ENCODE peak calls at places on chromosomes 6 and 20, in six cellular contexts. U is MM.1S, P is body of pancreas, F is aorta, Y is heart left ventricle, Z is cardiac muscle cell. J is an unnamed sample.

GRCh38 chr6:35804996-35805736 is at the start of gene LHFPL5:
- DNase-seq in P (peak; percentile 72), F (peak; percentile 80), Z (peak; percentile 87), Y (peak; percentile 72), U (peak; percentile 41), J (no peak)

GRCh38 chr6:161393839-161394364 is 120.0 kb upstream of the AGPAT4 start:
- DNase-seq in Z (peak; percentile 73), U (peak; percentile 68), P (peak; percentile 50), Y (no peak), F (no peak), J (peak; percentile 35)

GRCh38 chr6:136525586-136526195 is 24.5 kb downstream of the MAP7 start:
- DNase-seq in P (no peak), Y (no peak), Z (no peak), U (no peak), F (no peak), J (no peak)

GRCh38 chr6:32983493-32983848 is 15.1 kb downstream of the BRD2 start:
- DNase-seq in Z (no peak), Y (no peak), U (no peak), P (no peak), F (no peak), J (no peak)

GRCh38 chr20:64077094-64077493 is 2.2 kb downstream of the RGS19 start:
- DNase-seq in U (no peak), Z (no peak), Y (no peak), F (no peak), P (no peak), J (no peak)

GRCh38 chr6:124772733-124773319 is 189.4 kb upstream of the RNF217 start:
- DNase-seq in Z (peak; percentile 15), U (no peak), Y (no peak), F (no peak), P (no peak), J (no peak)

GRCh38 chr6:149046822-149047246 is 270.7 kb upstream of the TAB2 start:
- DNase-seq in U (no peak), F (no peak), Z (no peak), Y (no peak), P (no peak), J (no peak)

GRCh38 chr6:4662886-4663285 is 113.3 kb upstream of the CDYL start:
- DNase-seq in P (no peak), Y (no peak), U (no peak), F (no peak), Z (no peak), J (no peak)

GRCh38 chr20:19786311-19786710 is 28.3 kb downstream of the RIN2 start:
- DNase-seq in P (peak; percentile 33), Y (no peak), F (no peak), U (no peak), Z (no peak), J (peak; percentile 57)

GRCh38 chr6:83221886-83222479 is 28.8 kb downstream of the RWDD2A start:
- DNase-seq in Y (no peak), F (no peak), Z (peak; percentile 62), P (no peak), U (peak; percentile 42), J (no peak)

GRCh38 chr6:21244897-21245470 is 348.6 kb upstream of the SOX4 start:
- DNase-seq in P (no peak), U (no peak), Y (no peak), Z (no peak), F (no peak), J (no peak)

GRCh38 chr20:2759143-2759542 is 41.3 kb downstream of the CPXM1 start:
- DNase-seq in Z (no peak), U (no peak), P (no peak), Y (no peak), F (no peak), J (no peak)

GRCh38 chr20:58649288-58650180 is 1.5 kb upstream of the STX16 start:
- DNase-seq in P (peak; percentile 31), Y (peak; percentile 74), Z (peak; percentile 42), U (no peak), F (no peak), J (peak; percentile 23)

GRCh38 chr20:23331951-23332350 is 18.6 kb upstream of the NXT1 start:
- DNase-seq in Y (no peak), Z (no peak), U (no peak), F (no peak), P (no peak), J (no peak)

GRCh38 chr6:32790306-32790705 is 26.5 kb downstream of the HLA-DOB start:
- DNase-seq in Z (no peak), F (no peak), U (no peak), P (no peak), Y (no peak), J (no peak)

GRCh38 chr6:101114703-101115102 is 233.6 kb upstream of the ASCC3 start:
- DNase-seq in Z (peak; percentile 53), F (no peak), P (peak; percentile 7), Y (no peak), U (peak; percentile 45), J (no peak)

GRCh38 chr6:161373905-161374451 is 100.1 kb upstream of the AGPAT4 start:
- DNase-seq in P (peak; percentile 84), Y (peak; percentile 77), Z (peak; percentile 76), U (peak; percentile 33), F (peak; percentile 90), J (peak; percentile 78)

GRCh38 chr6:30915591-30915946 is 1.5 kb downstream of the VARS2 start:
- DNase-seq in U (peak; percentile 51), Y (no peak), Z (peak; percentile 75), F (no peak), P (peak; percentile 20), J (no peak)

GRCh38 chr6:74519172-74519571 is 686.7 kb downstream of the COL12A1 start:
- DNase-seq in F (no peak), Y (no peak), U (no peak), Z (no peak), P (no peak), J (no peak)

GRCh38 chr6:28810655-28811053 is 113.1 kb downstream of the TRIM27 start:
- DNase-seq in Z (no peak), P (no peak), Y (no peak), F (no peak), U (no peak), J (no peak)

GRCh38 chr6:4486543-4487319 is 289.5 kb upstream of the CDYL start:
- DNase-seq in P (no peak), Z (peak; percentile 28), F (no peak), Y (no peak), U (no peak), J (no peak)

GRCh38 chr6:1893470-1894130 is 283.9 kb downstream of the FOXC1 start:
- DNase-seq in Y (no peak), U (no peak), P (peak; percentile 43), F (no peak), Z (peak; percentile 22), J (no peak)

GRCh38 chr6:106910999-106911949 is 63.3 kb downstream of the CD24 start:
- DNase-seq in U (no peak), P (peak; percentile 49), F (no peak), Y (no peak), Z (no peak), J (no peak)

GRCh38 chr6:71288228-71289038 is at the start of gene OGFRL1:
- DNase-seq in P (peak; percentile 81), Y (peak; percentile 91), Z (peak; percentile 86), U (peak; percentile 89), F (peak; percentile 92), J (peak; percentile 67)

GRCh38 chr6:90082847-90083246 is 188.6 kb downstream of the GJA10 start:
- DNase-seq in Y (no peak), P (no peak), Z (peak; percentile 16), F (no peak), U (no peak), J (no peak)

GRCh38 chr20:43917380-43917779 is 2.7 kb downstream of the TOX2 start:
- DNase-seq in U (no peak), F (no peak), Z (no peak), P (no peak), Y (no peak), J (peak; percentile 31)

GRCh38 chr20:43915209-43916072 is 789 bp downstream of the TOX2 start:
- DNase-seq in P (no peak), Y (no peak), Z (no peak), F (peak; percentile 80), U (no peak), J (peak; percentile 63)

GRCh38 chr20:43916073-43916874 is 1.6 kb downstream of the TOX2 start:
- DNase-seq in P (no peak), Y (no peak), U (no peak), Z (no peak), F (peak; percentile 84), J (peak; percentile 60)

GRCh38 chr20:43914697-43915208 is at the start of gene TOX2:
- DNase-seq in Y (peak; percentile 82), Z (peak; percentile 80), P (peak; percentile 22), F (peak; percentile 83), U (peak; percentile 74), J (no peak)

DNA sequence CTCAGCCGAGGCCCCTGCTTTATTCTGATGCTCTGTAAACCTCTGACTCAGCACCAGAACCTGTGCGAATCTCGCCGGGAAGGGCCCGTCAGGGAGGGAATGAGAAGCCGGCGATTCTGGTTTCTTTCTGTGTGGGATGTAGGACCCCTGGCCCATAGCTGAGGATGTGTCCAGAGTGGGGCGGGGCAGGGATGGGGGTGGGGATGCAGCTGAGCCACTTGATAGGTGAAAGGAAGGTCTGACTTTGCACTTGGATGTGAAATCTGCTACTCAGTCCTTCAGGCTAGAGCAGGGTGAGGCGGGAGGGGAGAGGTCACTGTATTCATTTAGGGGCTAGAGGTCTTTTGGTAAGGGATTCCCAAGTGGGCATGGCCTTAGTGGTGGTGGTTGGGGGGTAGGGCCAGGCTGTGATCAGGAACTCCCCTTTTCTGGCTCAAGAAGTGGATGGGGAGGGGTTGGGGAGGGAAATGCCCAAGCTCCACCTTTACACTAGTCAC is 2.3 kb downstream of the TOX2 start:
- DNase-seq in U (peak; percentile 30), Z (no peak), F (no peak), P (no peak), Y (no peak), J (peak; percentile 50)
- H3K27ac ChIP-seq in U (no peak overlapping the region), Z (no peak overlapping the region), F (no peak overlapping the region), P (no peak overlapping the region), Y (no peak overlapping the region), J (no peak overlapping the region)

GRCh38 chr6:108606130-108606797 is 45.5 kb downstream of the FOXO3 start:
- DNase-seq in P (no peak), U (no peak), F (no peak), Y (no peak), Z (no peak), J (no peak)

GRCh38 chr6:108612852-108613251 is 52.1 kb downstream of the FOXO3 start:
- DNase-seq in U (no peak), Z (no peak), P (no peak), Y (no peak), F (no peak), J (no peak)

GRCh38 chr6:108608453-108609275 is 47.9 kb downstream of the FOXO3 start:
- DNase-seq in P (no peak), Y (no peak), Z (no peak), U (peak; percentile 91), F (no peak), J (no peak)

GRCh38 chr6:108609276-108609769 is 48.6 kb downstream of the FOXO3 start:
- DNase-seq in Y (no peak), P (no peak), F (no peak), U (peak; percentile 53), Z (no peak), J (no peak)

GRCh38 chr6:108610270-108610839 is 49.6 kb downstream of the FOXO3 start:
- DNase-seq in Z (no peak), F (no peak), P (no peak), Y (no peak), U (peak; percentile 65), J (no peak)
- H3K4me1 ChIP-seq in Z (peaks cover 23% of the 10 kb centered on the region), F (peaks cover 16% of the 10 kb centered on the region), P (peaks cover 73% of the 10 kb centered on the region), Y (peaks cover 37% of the 10 kb centered on the region), U (peaks cover 62% of the 10 kb centered on the region), J (no peaks in the 10 kb centered on the region)

GRCh38 chr6:126640356-126640755 is 300.4 kb downstream of the CENPW start:
- DNase-seq in Z (no peak), F (no peak), P (no peak), Y (no peak), U (no peak), J (no peak)
- H3K27ac ChIP-seq in Z (no peak overlapping the region), F (no peak overlapping the region), P (no peak overlapping the region), Y (no peak overlapping the region), U (no peak overlapping the region), J (no peak overlapping the region)

GRCh38 chr20:47249913-47250312 is 106.6 kb downstream of the ZMYND8 start:
- DNase-seq in P (no peak), Y (no peak), F (no peak), Z (no peak), U (no peak), J (no peak)
- H3K4me1 ChIP-seq in P (peaks cover 21% of the 10 kb centered on the region), Y (peaks cover 7% of the 10 kb centered on the region), F (no peaks in the 10 kb centered on the region), Z (peaks cover 22% of the 10 kb centered on the region), U (no peaks in the 10 kb centered on the region), J (peaks cover 9% of the 10 kb centered on the region)

J was measured in tibial artery.